ENCODE peak calls at places on chromosome 21, in six cellular contexts. One of them, this sample, is unnamed.

GRCh38 chr21:37266515-37267221 is 466 bp downstream of the VPS26C start:
- DNase-seq in A549: no peak
- DNase-seq in K562: no peak
- DNase-seq in GM12878: no peak
- DNase-seq in HepG2: peak
- DNase-seq in endothelial cell of umbilical vein: peak
- DNase-seq in this sample: peak

GRCh38 chr21:18384771-18385170 is 18.8 kb downstream of the TMPRSS15 start:
- DNase-seq in A549: no peak
- DNase-seq in K562: peak
- DNase-seq in GM12878: no peak
- DNase-seq in HepG2: no peak
- DNase-seq in endothelial cell of umbilical vein: peak
- DNase-seq in this sample: peak

GRCh38 chr21:28283652-28284490 is 708.8 kb downstream of the LTN1 start:
- DNase-seq in A549: no peak
- DNase-seq in K562: no peak
- DNase-seq in GM12878: no peak
- DNase-seq in HepG2: peak
- DNase-seq in endothelial cell of umbilical vein: peak
- DNase-seq in this sample: no peak

GRCh38 chr21:33230518-33231324 is 983 bp downstream of the IFNAR2 start:
- DNase-seq in A549: peak
- DNase-seq in K562: peak
- DNase-seq in GM12878: no peak
- DNase-seq in HepG2: peak
- DNase-seq in endothelial cell of umbilical vein: peak
- DNase-seq in this sample: peak

GRCh38 chr21:37398697-37399096 is 32.1 kb downstream of the DYRK1A start:
- DNase-seq in A549: no peak
- DNase-seq in K562: no peak
- DNase-seq in GM12878: no peak
- DNase-seq in HepG2: no peak
- DNase-seq in endothelial cell of umbilical vein: no peak
- DNase-seq in this sample: no peak

GRCh38 chr21:37118187-37118826 is 45.3 kb downstream of the TTC3 start:
- DNase-seq in A549: no peak
- DNase-seq in K562: no peak
- DNase-seq in GM12878: no peak
- DNase-seq in HepG2: no peak
- DNase-seq in endothelial cell of umbilical vein: no peak
- DNase-seq in this sample: no peak

GRCh38 chr21:20946701-20947100 is 51.5 kb upstream of the NCAM2 start:
- DNase-seq in A549: no peak
- DNase-seq in K562: no peak
- DNase-seq in GM12878: no peak
- DNase-seq in HepG2: no peak
- DNase-seq in endothelial cell of umbilical vein: no peak
- DNase-seq in this sample: peak

GRCh38 chr21:43691086-43691795 is 27.7 kb upstream of the PDXK start:
- DNase-seq in A549: no peak
- DNase-seq in K562: no peak
- DNase-seq in GM12878: no peak
- DNase-seq in HepG2: no peak
- DNase-seq in endothelial cell of umbilical vein: no peak
- DNase-seq in this sample: no peak

GRCh38 chr21:28885853-28886177 is 106.9 kb downstream of the LTN1 start:
- DNase-seq in A549: no peak
- DNase-seq in K562: no peak
- DNase-seq in GM12878: no peak
- DNase-seq in HepG2: no peak
- DNase-seq in endothelial cell of umbilical vein: no peak
- DNase-seq in this sample: peak

GRCh38 chr21:20720623-20721022 is 277.6 kb upstream of the NCAM2 start:
- DNase-seq in A549: no peak
- DNase-seq in K562: no peak
- DNase-seq in GM12878: no peak
- DNase-seq in HepG2: no peak
- DNase-seq in endothelial cell of umbilical vein: no peak
- DNase-seq in this sample: no peak

GRCh38 chr21:33403128-33403785 is at the start of gene IFNGR2:
- DNase-seq in A549: no peak
- DNase-seq in K562: peak
- DNase-seq in GM12878: no peak
- DNase-seq in HepG2: no peak
- DNase-seq in endothelial cell of umbilical vein: no peak
- DNase-seq in this sample: peak

GRCh38 chr21:31078796-31079195 is 40.5 kb upstream of the KRTAP19-8 start:
- DNase-seq in A549: no peak
- DNase-seq in K562: no peak
- DNase-seq in GM12878: peak
- DNase-seq in HepG2: no peak
- DNase-seq in endothelial cell of umbilical vein: no peak
- DNase-seq in this sample: no peak

GRCh38 chr21:17185685-17186084 is 327.2 kb upstream of the CXADR start:
- DNase-seq in A549: no peak
- DNase-seq in K562: no peak
- DNase-seq in GM12878: no peak
- DNase-seq in HepG2: no peak
- DNase-seq in endothelial cell of umbilical vein: no peak
- DNase-seq in this sample: no peak

GRCh38 chr21:28587748-28588147 is 404.9 kb downstream of the LTN1 start:
- DNase-seq in A549: no peak
- DNase-seq in K562: no peak
- DNase-seq in GM12878: no peak
- DNase-seq in HepG2: no peak
- DNase-seq in endothelial cell of umbilical vein: no peak
- DNase-seq in this sample: no peak

GRCh38 chr21:27277122-27277521 is 310.2 kb upstream of the ADAMTS5 start:
- DNase-seq in A549: no peak
- DNase-seq in K562: no peak
- DNase-seq in GM12878: no peak
- DNase-seq in HepG2: no peak
- DNase-seq in endothelial cell of umbilical vein: no peak
- DNase-seq in this sample: no peak

GRCh38 chr21:20856926-20857325 is 141.3 kb upstream of the NCAM2 start:
- DNase-seq in A549: no peak
- DNase-seq in K562: peak
- DNase-seq in GM12878: no peak
- DNase-seq in HepG2: no peak
- DNase-seq in endothelial cell of umbilical vein: no peak
- DNase-seq in this sample: no peak

GRCh38 chr21:28207776-28208175 is 784.9 kb downstream of the LTN1 start:
- DNase-seq in A549: no peak
- DNase-seq in K562: no peak
- DNase-seq in GM12878: no peak
- DNase-seq in HepG2: no peak
- DNase-seq in endothelial cell of umbilical vein: peak
- DNase-seq in this sample: no peak

DNA sequence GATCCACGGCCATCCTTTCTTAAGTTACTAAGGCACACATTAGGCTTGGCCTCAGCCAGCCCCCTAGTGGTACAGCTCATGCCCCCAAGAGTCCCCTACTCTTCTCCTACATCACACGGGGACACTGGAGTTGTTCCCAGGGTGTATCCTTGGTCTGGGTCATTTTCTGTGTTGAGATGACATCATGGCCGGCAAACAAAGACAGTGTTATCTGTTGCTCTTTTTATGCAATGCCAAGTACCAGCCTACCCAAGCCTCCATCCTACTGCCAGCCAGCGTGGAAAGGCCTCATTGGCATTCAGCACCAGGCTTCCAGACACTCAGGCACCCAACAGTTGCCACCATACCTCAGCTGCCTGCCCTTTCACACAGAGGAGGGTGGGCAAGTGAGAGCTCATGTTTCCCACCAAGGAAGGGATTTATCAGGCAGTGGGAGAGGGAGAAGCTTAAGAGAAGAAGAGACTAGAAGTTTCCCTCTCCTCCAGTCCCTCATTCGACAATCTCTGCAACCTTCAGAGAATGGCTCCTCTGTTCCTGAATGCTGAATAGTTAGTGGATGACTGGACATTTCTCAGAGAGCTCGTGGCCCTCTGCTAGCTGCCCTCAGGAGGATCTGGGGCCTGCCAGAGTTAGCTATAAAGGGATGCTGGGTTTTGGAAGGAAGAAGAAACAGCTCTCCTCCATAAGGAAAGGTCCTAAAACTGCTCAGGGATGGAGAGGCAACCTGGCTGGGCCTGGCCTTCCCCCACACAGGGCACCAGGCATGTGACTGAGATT is 17.7 kb downstream of the CBR1 start:
- DNase-seq in A549: no peak
- DNase-seq in K562: no peak
- DNase-seq in GM12878: no peak
- DNase-seq in HepG2: no peak
- DNase-seq in endothelial cell of umbilical vein: no peak
- DNase-seq in this sample: no peak
- TF ChIP-seq CTCF in A549: no peak
- TF ChIP-seq CTCF in K562: peak
- TF ChIP-seq CTCF in GM12878: peak
- TF ChIP-seq CTCF in HepG2: peak
- TF ChIP-seq CTCF in endothelial cell of umbilical vein: no peak
- TF ChIP-seq CTCF in this sample: peak

DNA sequence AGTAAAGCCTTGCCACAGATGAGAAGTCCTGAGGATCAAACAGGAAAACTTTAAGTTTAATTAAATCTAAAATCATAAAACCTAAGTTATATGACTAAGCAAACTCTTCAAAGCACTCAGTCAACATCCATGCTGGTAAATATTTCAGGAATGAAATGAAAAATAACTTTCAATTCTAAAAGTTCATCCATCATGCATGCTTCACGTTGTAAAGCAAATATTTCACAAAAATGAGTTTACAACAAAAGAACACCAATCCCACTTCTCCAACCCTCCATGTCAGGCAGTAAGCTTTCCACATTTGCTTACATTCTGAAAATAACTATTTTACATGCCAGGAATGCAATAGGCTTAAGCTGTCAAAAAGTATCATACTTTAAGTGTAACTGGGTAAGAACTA is 16.8 kb downstream of the APP start:
- DNase-seq in A549: no peak
- DNase-seq in K562: no peak
- DNase-seq in GM12878: no peak
- DNase-seq in HepG2: no peak
- DNase-seq in endothelial cell of umbilical vein: no peak
- DNase-seq in this sample: no peak
- H3K4me3 ChIP-seq in A549: no peak
- H3K4me3 ChIP-seq in K562: no peak
- H3K4me3 ChIP-seq in GM12878: no peak
- H3K4me3 ChIP-seq in HepG2: no peak
- H3K4me3 ChIP-seq in endothelial cell of umbilical vein: no peak
- H3K4me3 ChIP-seq in this sample: no peak

GRCh38 chr21:42223826-42224575 is 5.1 kb downstream of the ABCG1 start:
- DNase-seq in A549: no peak
- DNase-seq in K562: no peak
- DNase-seq in GM12878: no peak
- DNase-seq in HepG2: no peak
- DNase-seq in endothelial cell of umbilical vein: no peak
- DNase-seq in this sample: no peak
- TF ChIP-seq MYC in A549: no peak
- TF ChIP-seq MYC in K562: no peak
- TF ChIP-seq MYC in GM12878: no peak
- TF ChIP-seq MYC in HepG2: no peak
- TF ChIP-seq MYC in endothelial cell of umbilical vein: no peak
- TF ChIP-seq MYC in this sample: no peak

GRCh38 chr21:44845418-44846200 is 27.7 kb upstream of the SUMO3 start:
- DNase-seq in A549: peak
- DNase-seq in K562: peak
- DNase-seq in GM12878: no peak
- DNase-seq in HepG2: peak
- DNase-seq in endothelial cell of umbilical vein: peak
- DNase-seq in this sample: peak
- TF ChIP-seq CTCF in A549: peak
- TF ChIP-seq CTCF in K562: peak
- TF ChIP-seq CTCF in GM12878: peak
- TF ChIP-seq CTCF in HepG2: peak
- TF ChIP-seq CTCF in endothelial cell of umbilical vein: peak
- TF ChIP-seq CTCF in this sample: peak

GRCh38 chr21:45031231-45032191 is 42.9 kb upstream of the ADARB1 start:
- DNase-seq in A549: no peak
- DNase-seq in K562: no peak
- DNase-seq in GM12878: no peak
- DNase-seq in HepG2: no peak
- DNase-seq in endothelial cell of umbilical vein: no peak
- DNase-seq in this sample: no peak

GRCh38 chr21:45029298-45029967 is 44.9 kb upstream of the ADARB1 start:
- DNase-seq in A549: no peak
- DNase-seq in K562: no peak
- DNase-seq in GM12878: no peak
- DNase-seq in HepG2: peak
- DNase-seq in endothelial cell of umbilical vein: no peak
- DNase-seq in this sample: no peak

GRCh38 chr21:45032332-45032731 is 42.0 kb upstream of the ADARB1 start:
- DNase-seq in A549: no peak
- DNase-seq in K562: no peak
- DNase-seq in GM12878: no peak
- DNase-seq in HepG2: no peak
- DNase-seq in endothelial cell of umbilical vein: no peak
- DNase-seq in this sample: no peak

GRCh38 chr21:45030637-45031218 is 43.7 kb upstream of the ADARB1 start:
- DNase-seq in A549: no peak
- DNase-seq in K562: no peak
- DNase-seq in GM12878: no peak
- DNase-seq in HepG2: no peak
- DNase-seq in endothelial cell of umbilical vein: no peak
- DNase-seq in this sample: peak

GRCh38 chr21:45029968-45030636 is 44.3 kb upstream of the ADARB1 start:
- DNase-seq in A549: no peak
- DNase-seq in K562: no peak
- DNase-seq in GM12878: no peak
- DNase-seq in HepG2: no peak
- DNase-seq in endothelial cell of umbilical vein: no peak
- DNase-seq in this sample: no peak
- H3K4me3 ChIP-seq in A549: no peak
- H3K4me3 ChIP-seq in K562: no peak
- H3K4me3 ChIP-seq in GM12878: no peak
- H3K4me3 ChIP-seq in HepG2: no peak
- H3K4me3 ChIP-seq in endothelial cell of umbilical vein: no peak
- H3K4me3 ChIP-seq in this sample: no peak

GRCh38 chr21:15171546-15171945 is 106.7 kb upstream of the NRIP1 start:
- DNase-seq in A549: no peak
- DNase-seq in K562: no peak
- DNase-seq in GM12878: no peak
- DNase-seq in HepG2: no peak
- DNase-seq in endothelial cell of umbilical vein: no peak
- DNase-seq in this sample: no peak
- TF ChIP-seq MYC in A549: no peak
- TF ChIP-seq MYC in K562: no peak
- TF ChIP-seq MYC in GM12878: no peak
- TF ChIP-seq MYC in HepG2: no peak
- TF ChIP-seq MYC in endothelial cell of umbilical vein: no peak
- TF ChIP-seq MYC in this sample: no peak

DNA sequence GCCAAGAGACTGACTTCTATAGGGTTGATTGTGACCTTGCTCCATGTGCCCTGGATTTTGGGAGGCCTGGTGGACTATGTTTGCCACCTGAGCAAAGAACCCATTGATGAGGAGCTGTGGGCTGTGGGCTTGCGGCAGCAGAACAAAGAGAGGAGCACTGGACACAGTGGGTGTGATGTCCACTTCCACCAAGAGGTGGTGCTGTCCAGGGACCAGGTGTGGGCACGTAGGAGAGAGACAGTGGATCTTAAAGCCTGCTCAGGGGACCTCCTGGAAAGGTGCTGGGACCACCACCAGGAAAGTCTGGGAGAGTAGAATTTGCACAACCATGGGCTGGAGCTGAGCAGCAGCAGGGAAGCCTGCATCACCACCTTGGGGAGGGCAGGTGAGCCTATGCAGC is 106.7 kb upstream of the ETS2 start:
- DNase-seq in A549: peak
- DNase-seq in K562: peak
- DNase-seq in GM12878: no peak
- DNase-seq in HepG2: peak
- DNase-seq in endothelial cell of umbilical vein: peak
- DNase-seq in this sample: peak
- TF ChIP-seq CTCF in A549: no peak
- TF ChIP-seq CTCF in K562: peak
- TF ChIP-seq CTCF in GM12878: no peak
- TF ChIP-seq CTCF in HepG2: peak
- TF ChIP-seq CTCF in endothelial cell of umbilical vein: no peak
- TF ChIP-seq CTCF in this sample: peak